ENCODE peak calls at places on chromosome 13, in four cellular contexts. S is HCT116, I is IMR-90, D is H1. L is an unnamed sample.

GRCh38 chr13:110711778-110712070 is 1.8 kb upstream of the ING1 start:
- DNase-seq in I (no peak), S (no peak), D (no peak), L (no peak)

GRCh38 chr13:114107686-114108081 is 24.7 kb downstream of the RASA3 start:
- DNase-seq in S (no peak), I (peak), D (no peak), L (no peak)

GRCh38 chr13:36555151-36555986 is 118.5 kb upstream of the SERTM1 start:
- DNase-seq in I (no peak), D (no peak), S (no peak), L (peak)

GRCh38 chr13:21825186-21825585 is 154.3 kb downstream of the FGF9 start:
- DNase-seq in D (no peak), I (peak), S (no peak), L (no peak)

GRCh38 chr13:113921763-113922162 is 52.1 kb downstream of the C13orf46 start:
- DNase-seq in D (no peak), I (no peak), S (no peak), L (no peak)

GRCh38 chr13:87080100-87080779 is 590.9 kb upstream of the SLITRK5 start:
- DNase-seq in I (no peak), S (no peak), D (no peak), L (no peak)

GRCh38 chr13:109790951-109791605 is 4.7 kb upstream of the IRS2 start:
- DNase-seq in S (no peak), D (no peak), I (peak), L (no peak)

GRCh38 chr13:111216166-111216960 is 101.3 kb downstream of the ARHGEF7 start:
- DNase-seq in S (no peak), I (peak), D (peak), L (no peak)

GRCh38 chr13:91882918-91883317 is 484.5 kb downstream of the GPC5 start:
- DNase-seq in D (no peak), I (no peak), S (no peak), L (no peak)

GRCh38 chr13:84567848-84568247 is 685.6 kb upstream of the SLITRK1 start:
- DNase-seq in I (no peak), D (no peak), S (no peak), L (no peak)

GRCh38 chr13:35378939-35379338 is 97.5 kb downstream of the MAB21L1 start:
- DNase-seq in I (peak), D (no peak), S (no peak), L (no peak)

DNA sequence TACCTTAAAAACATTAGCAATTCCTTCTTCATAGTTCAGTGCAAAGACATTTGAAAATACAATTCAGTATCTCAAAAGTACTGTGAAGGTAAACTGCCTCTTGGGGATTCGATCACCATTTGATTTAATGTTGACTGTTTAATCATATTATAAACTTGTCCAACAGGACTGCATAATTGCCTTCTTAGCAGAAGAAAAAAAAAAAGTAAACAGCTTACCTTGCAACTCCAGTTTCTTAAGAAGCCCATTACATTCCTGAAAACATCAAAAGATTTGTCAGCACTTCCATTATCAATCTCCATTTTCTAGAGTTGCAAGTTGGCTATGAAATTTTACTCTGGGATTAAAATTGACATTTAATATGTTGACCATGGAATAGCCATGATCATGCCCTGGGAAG is 1154.6 kb downstream of the OLFM4 start:
- DNase-seq in I (no peak), D (no peak), S (no peak), L (no peak)
- TF ChIP-seq CEBPB in I (no peak), D (no peak), S (no peak), L (no peak)

DNA sequence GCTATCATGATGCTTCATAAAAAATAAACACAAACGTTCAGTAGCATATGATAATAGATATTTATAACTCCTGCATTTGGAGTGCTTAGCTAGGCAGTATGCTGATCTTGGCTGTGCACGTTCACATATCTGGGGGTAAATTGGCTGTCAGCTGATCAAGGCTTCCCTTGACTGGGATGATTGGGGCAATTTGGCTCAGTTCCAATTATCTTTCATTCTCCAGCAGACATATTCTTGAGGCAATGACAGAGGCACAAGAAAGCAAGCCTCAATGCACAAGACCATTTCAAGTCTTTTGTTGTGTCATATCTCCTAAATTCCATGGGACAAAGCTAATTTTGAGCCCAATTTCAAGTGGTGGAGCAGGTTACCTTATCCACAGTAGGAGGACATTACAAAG is 142.0 kb downstream of the DLEU7 start:
- DNase-seq in I (no peak), S (no peak), D (no peak), L (no peak)
- TF ChIP-seq CEBPB in I (no peak), S (no peak), D (no peak), L (no peak)

DNA sequence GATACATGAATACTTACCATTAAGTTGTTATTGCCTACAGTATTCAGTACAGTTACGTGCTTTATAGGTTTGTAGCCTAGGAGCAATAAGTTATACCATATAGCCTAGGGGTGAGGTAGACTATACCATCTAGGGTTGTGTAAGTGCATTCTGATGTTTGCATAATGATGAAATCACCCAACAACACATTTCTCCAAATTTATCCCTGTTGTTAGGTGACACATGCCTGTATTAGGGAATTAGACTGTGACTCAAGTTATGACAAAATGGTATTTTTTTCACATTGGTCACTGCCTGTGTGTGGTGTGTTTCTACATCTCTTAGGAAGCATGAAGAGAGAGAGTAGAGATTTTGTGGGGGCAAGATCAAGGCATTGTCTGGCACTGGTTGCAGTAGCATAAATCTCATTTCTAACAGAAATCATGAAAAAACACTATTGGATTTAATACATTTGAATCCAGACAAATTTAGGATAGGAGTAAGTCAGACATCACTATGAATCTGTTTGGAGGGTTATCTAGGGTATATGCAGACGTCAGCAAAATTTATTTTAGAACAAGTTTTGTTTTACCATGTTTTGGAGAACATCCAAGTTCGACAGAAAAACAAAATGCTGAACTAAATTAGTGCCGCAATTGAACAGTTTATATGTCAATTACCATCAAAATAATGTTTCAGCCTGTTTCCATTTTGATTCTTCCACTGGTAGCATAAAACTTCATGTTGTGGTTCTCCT is 332.1 kb downstream of the LMO7 start:
- DNase-seq in S (no peak), I (peak), D (no peak), L (no peak)
- TF ChIP-seq CEBPB in S (no peak), I (peak), D (no peak), L (no peak)

GRCh38 chr13:44726777-44727176 is 150.6 kb upstream of the TSC22D1 start:
- DNase-seq in S (no peak), D (no peak), I (no peak), L (no peak)
- TF ChIP-seq CEBPB in S (no peak), D (no peak), I (no peak), L (no peak)

GRCh38 chr13:108342369-108343289 is 73.1 kb downstream of the TNFSF13B start:
- DNase-seq in I (peak), D (no peak), S (peak), L (peak)
- TF ChIP-seq CEBPB in I (no peak), D (no peak), S (no peak), L (no peak)

DNA sequence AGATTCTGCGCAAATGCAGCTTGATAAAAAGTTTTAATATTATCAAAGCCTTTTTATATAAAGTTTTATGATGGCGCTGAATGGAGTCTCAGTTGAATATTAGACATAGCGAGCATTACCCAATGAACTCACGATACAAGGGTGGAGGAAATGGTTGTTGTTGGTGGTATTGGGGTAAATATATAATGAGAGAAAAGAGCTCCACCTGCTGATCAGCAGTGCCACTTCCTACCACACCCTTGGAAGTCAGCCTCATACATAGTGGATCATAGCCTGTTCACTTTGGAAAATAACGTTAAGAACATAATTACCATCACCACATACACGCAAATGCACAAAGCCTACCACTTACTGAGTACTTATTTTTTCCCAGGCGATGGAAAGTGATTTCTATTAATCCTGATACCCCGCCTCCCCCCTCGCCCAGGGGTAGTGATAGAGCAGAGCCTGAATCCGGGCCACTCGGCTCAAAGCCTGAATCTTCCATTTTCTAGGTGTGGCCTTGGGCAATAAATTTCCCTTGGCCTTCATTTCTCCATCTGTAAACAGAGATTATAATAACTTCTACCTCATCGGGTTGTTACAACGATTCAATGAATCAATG is 358.3 kb downstream of the KLF5 start:
- DNase-seq in I (no peak), S (peak), D (no peak), L (no peak)
- TF ChIP-seq CEBPB in I (no peak), S (no peak), D (no peak), L (no peak)

GRCh38 chr13:77896536-77896935 is 22.1 kb downstream of the EDNRB start:
- DNase-seq in D (no peak), I (peak), S (no peak), L (no peak)
- TF ChIP-seq CEBPB in D (no peak), I (no peak), S (no peak), L (no peak)

GRCh38 chr13:47611664-47612288 is 389.3 kb downstream of the SUCLA2 start:
- DNase-seq in I (peak), S (no peak), D (no peak), L (no peak)
- TF ChIP-seq CEBPB in I (no peak), S (no peak), D (no peak), L (no peak)